ENCODE peak calls at places on chromosomes 3 and 15, in five cellular contexts. U is lung; S is activated CD4-positive, alpha-beta T cell treated with anti-CD3 and anti-CD28 coated beads, Interleukin-2, amount 50 U/mL, for 48 hours; Q is T-helper 9 cell; O is H54. I is an unnamed sample.

GRCh38 chr3:107062787-107063186 is 314.5 kb upstream of the CCDC54 start:
- DNase-seq in U (no peak), S (no peak), Q (no peak), O (no peak), I (no peak)

GRCh38 chr3:117537949-117538348 is 828.4 kb downstream of the TUSC7 start:
- DNase-seq in U (no peak), S (no peak), Q (no peak), O (no peak), I (no peak)

GRCh38 chr3:147372525-147373027 is 33.8 kb downstream of the ZIC4 start:
- DNase-seq in U (peak), S (no peak), Q (no peak), O (no peak), I (no peak)

GRCh38 chr3:124774305-124774673 is 44.0 kb downstream of the UMPS start:
- DNase-seq in U (no peak), S (no peak), Q (no peak), O (peak), I (no peak)

GRCh38 chr3:132785292-132785691 is 63.1 kb upstream of the NPHP3 start:
- DNase-seq in U (no peak), S (no peak), Q (no peak), O (no peak), I (no peak)

GRCh38 chr3:45673273-45673672 is 15.9 kb upstream of the SACM1L start:
- DNase-seq in U (no peak), S (no peak), Q (no peak), O (no peak), I (no peak)

GRCh38 chr3:153221748-153222162 is 59.7 kb downstream of the RAP2B start:
- DNase-seq in U (peak), S (peak), Q (peak), O (peak), I (no peak)

GRCh38 chr3:185637388-185637787 is 51.3 kb downstream of the SENP2 start:
- DNase-seq in U (no peak), S (no peak), Q (no peak), O (no peak), I (no peak)

GRCh38 chr3:66480666-66481065 is 20.2 kb downstream of the LRIG1 start:
- DNase-seq in U (no peak), S (peak), Q (peak), O (no peak), I (no peak)

GRCh38 chr15:82621970-82622369 is 25.2 kb downstream of the CPEB1 start:
- DNase-seq in U (no peak), S (no peak), Q (no peak), O (no peak), I (no peak)

GRCh38 chr15:56042031-56042430 is 48.6 kb upstream of the NEDD4 start:
- DNase-seq in U (no peak), S (no peak), Q (no peak), O (no peak), I (no peak)

GRCh38 chr3:118401887-118402286 is 632.8 kb downstream of the IGSF11 start:
- DNase-seq in U (no peak), S (no peak), Q (no peak), O (no peak), I (no peak)

GRCh38 chr3:121997372-121997771 is 24.7 kb downstream of the ILDR1 start:
- DNase-seq in U (no peak), S (no peak), Q (no peak), O (no peak), I (no peak)

GRCh38 chr3:152281032-152281713 is 12.4 kb downstream of the MBNL1 start:
- DNase-seq in U (no peak), S (no peak), Q (no peak), O (no peak), I (no peak)

GRCh38 chr15:43808960-43809678 is 8.7 kb downstream of the HYPK start:
- DNase-seq in U (no peak), S (no peak), Q (no peak), O (no peak), I (no peak)

GRCh38 chr15:43463542-43463941 is 29.4 kb downstream of the TP53BP1 start:
- DNase-seq in U (no peak), S (no peak), Q (no peak), O (no peak), I (no peak)